ENCODE peak calls at places on chromosomes 2 and 18, in nine cellular contexts. One of them, this sample, is unnamed.

GRCh38 chr18:22471546-22472131 is 53.9 kb upstream of the CTAGE1 start:
- DNase-seq in activated T-helper 1 cell treated with Interleukin-2 at 50 U/mL for 16 hours: no peak
- DNase-seq in T1000: peak
- DNase-seq in stimulated activated CD8-positive, alpha-beta memory T cell treated with anti-CD3 and anti-CD28 coated beads, Interleukin-2, amount 100 ng/mL, for 48 hours: no peak
- DNase-seq in NCI-H2227 treated with DMSO at 0.1 percent for 48 hours: no peak
- DNase-seq in activated CD4-positive, alpha-beta T cell treated with anti-CD3 and anti-CD28 coated beads for 36 hours: no peak
- DNase-seq in H1: no peak
- DNase-seq in HFFc6: peak
- DNase-seq in iris pigment epithelial cell: peak
- DNase-seq in this sample: peak

GRCh38 chr2:18047114-18047695 is 168.7 kb downstream of the KCNS3 start:
- DNase-seq in stimulated activated CD8-positive, alpha-beta memory T cell treated with anti-CD3 and anti-CD28 coated beads, Interleukin-2, amount 100 ng/mL, for 48 hours: no peak
- DNase-seq in H1: no peak
- DNase-seq in NCI-H2227 treated with DMSO at 0.1 percent for 48 hours: no peak
- DNase-seq in activated T-helper 1 cell treated with Interleukin-2 at 50 U/mL for 16 hours: no peak
- DNase-seq in T1000: no peak
- DNase-seq in activated CD4-positive, alpha-beta T cell treated with anti-CD3 and anti-CD28 coated beads for 36 hours: no peak
- DNase-seq in iris pigment epithelial cell: no peak
- DNase-seq in HFFc6: no peak
- DNase-seq in this sample: no peak

GRCh38 chr2:118687698-118688097 is 159.8 kb downstream of the EN1 start:
- DNase-seq in HFFc6: no peak
- DNase-seq in NCI-H2227 treated with DMSO at 0.1 percent for 48 hours: no peak
- DNase-seq in activated CD4-positive, alpha-beta T cell treated with anti-CD3 and anti-CD28 coated beads for 36 hours: no peak
- DNase-seq in stimulated activated CD8-positive, alpha-beta memory T cell treated with anti-CD3 and anti-CD28 coated beads, Interleukin-2, amount 100 ng/mL, for 48 hours: no peak
- DNase-seq in activated T-helper 1 cell treated with Interleukin-2 at 50 U/mL for 16 hours: no peak
- DNase-seq in iris pigment epithelial cell: peak
- DNase-seq in H1: no peak
- DNase-seq in T1000: no peak
- DNase-seq in this sample: no peak

GRCh38 chr2:85997016-85997970 is 108.4 kb downstream of the POLR1A start:
- DNase-seq in iris pigment epithelial cell: peak
- DNase-seq in activated T-helper 1 cell treated with Interleukin-2 at 50 U/mL for 16 hours: no peak
- DNase-seq in activated CD4-positive, alpha-beta T cell treated with anti-CD3 and anti-CD28 coated beads for 36 hours: no peak
- DNase-seq in stimulated activated CD8-positive, alpha-beta memory T cell treated with anti-CD3 and anti-CD28 coated beads, Interleukin-2, amount 100 ng/mL, for 48 hours: no peak
- DNase-seq in H1: no peak
- DNase-seq in NCI-H2227 treated with DMSO at 0.1 percent for 48 hours: no peak
- DNase-seq in T1000: no peak
- DNase-seq in HFFc6: peak
- DNase-seq in this sample: no peak

GRCh38 chr2:174106736-174107135 is 141.6 kb upstream of the SP3 start:
- DNase-seq in NCI-H2227 treated with DMSO at 0.1 percent for 48 hours: no peak
- DNase-seq in H1: no peak
- DNase-seq in stimulated activated CD8-positive, alpha-beta memory T cell treated with anti-CD3 and anti-CD28 coated beads, Interleukin-2, amount 100 ng/mL, for 48 hours: no peak
- DNase-seq in activated T-helper 1 cell treated with Interleukin-2 at 50 U/mL for 16 hours: no peak
- DNase-seq in HFFc6: no peak
- DNase-seq in iris pigment epithelial cell: no peak
- DNase-seq in T1000: no peak
- DNase-seq in activated CD4-positive, alpha-beta T cell treated with anti-CD3 and anti-CD28 coated beads for 36 hours: no peak
- DNase-seq in this sample: no peak

GRCh38 chr18:63177822-63178525 is 141.6 kb downstream of the BCL2 start:
- DNase-seq in HFFc6: no peak
- DNase-seq in activated CD4-positive, alpha-beta T cell treated with anti-CD3 and anti-CD28 coated beads for 36 hours: no peak
- DNase-seq in T1000: no peak
- DNase-seq in H1: no peak
- DNase-seq in stimulated activated CD8-positive, alpha-beta memory T cell treated with anti-CD3 and anti-CD28 coated beads, Interleukin-2, amount 100 ng/mL, for 48 hours: no peak
- DNase-seq in iris pigment epithelial cell: no peak
- DNase-seq in activated T-helper 1 cell treated with Interleukin-2 at 50 U/mL for 16 hours: no peak
- DNase-seq in NCI-H2227 treated with DMSO at 0.1 percent for 48 hours: peak
- DNase-seq in this sample: peak

GRCh38 chr2:80852808-80853139 is 548.2 kb upstream of the LRRTM1 start:
- DNase-seq in HFFc6: no peak
- DNase-seq in activated T-helper 1 cell treated with Interleukin-2 at 50 U/mL for 16 hours: no peak
- DNase-seq in iris pigment epithelial cell: no peak
- DNase-seq in H1: no peak
- DNase-seq in stimulated activated CD8-positive, alpha-beta memory T cell treated with anti-CD3 and anti-CD28 coated beads, Interleukin-2, amount 100 ng/mL, for 48 hours: no peak
- DNase-seq in NCI-H2227 treated with DMSO at 0.1 percent for 48 hours: no peak
- DNase-seq in activated CD4-positive, alpha-beta T cell treated with anti-CD3 and anti-CD28 coated beads for 36 hours: no peak
- DNase-seq in T1000: no peak
- DNase-seq in this sample: no peak

GRCh38 chr2:241931976-241932894 is 62.7 kb downstream of the RTP5 start:
- DNase-seq in iris pigment epithelial cell: no peak
- DNase-seq in activated CD4-positive, alpha-beta T cell treated with anti-CD3 and anti-CD28 coated beads for 36 hours: no peak
- DNase-seq in NCI-H2227 treated with DMSO at 0.1 percent for 48 hours: no peak
- DNase-seq in T1000: no peak
- DNase-seq in HFFc6: no peak
- DNase-seq in activated T-helper 1 cell treated with Interleukin-2 at 50 U/mL for 16 hours: no peak
- DNase-seq in H1: no peak
- DNase-seq in stimulated activated CD8-positive, alpha-beta memory T cell treated with anti-CD3 and anti-CD28 coated beads, Interleukin-2, amount 100 ng/mL, for 48 hours: no peak
- DNase-seq in this sample: no peak

GRCh38 chr2:16739778-16740581 is 74.3 kb upstream of the CYRIA start:
- DNase-seq in T1000: no peak
- DNase-seq in activated CD4-positive, alpha-beta T cell treated with anti-CD3 and anti-CD28 coated beads for 36 hours: no peak
- DNase-seq in stimulated activated CD8-positive, alpha-beta memory T cell treated with anti-CD3 and anti-CD28 coated beads, Interleukin-2, amount 100 ng/mL, for 48 hours: no peak
- DNase-seq in H1: no peak
- DNase-seq in activated T-helper 1 cell treated with Interleukin-2 at 50 U/mL for 16 hours: no peak
- DNase-seq in HFFc6: no peak
- DNase-seq in NCI-H2227 treated with DMSO at 0.1 percent for 48 hours: no peak
- DNase-seq in iris pigment epithelial cell: no peak
- DNase-seq in this sample: no peak

GRCh38 chr2:96025107-96025492 is 9.6 kb downstream of the GPAT2 start:
- DNase-seq in stimulated activated CD8-positive, alpha-beta memory T cell treated with anti-CD3 and anti-CD28 coated beads, Interleukin-2, amount 100 ng/mL, for 48 hours: no peak
- DNase-seq in activated T-helper 1 cell treated with Interleukin-2 at 50 U/mL for 16 hours: no peak
- DNase-seq in NCI-H2227 treated with DMSO at 0.1 percent for 48 hours: no peak
- DNase-seq in HFFc6: no peak
- DNase-seq in iris pigment epithelial cell: no peak
- DNase-seq in H1: no peak
- DNase-seq in T1000: no peak
- DNase-seq in activated CD4-positive, alpha-beta T cell treated with anti-CD3 and anti-CD28 coated beads for 36 hours: no peak
- DNase-seq in this sample: peak

GRCh38 chr2:223921204-223921603 is 23.9 kb downstream of the WDFY1 start:
- DNase-seq in H1: no peak
- DNase-seq in activated CD4-positive, alpha-beta T cell treated with anti-CD3 and anti-CD28 coated beads for 36 hours: no peak
- DNase-seq in iris pigment epithelial cell: no peak
- DNase-seq in stimulated activated CD8-positive, alpha-beta memory T cell treated with anti-CD3 and anti-CD28 coated beads, Interleukin-2, amount 100 ng/mL, for 48 hours: no peak
- DNase-seq in HFFc6: no peak
- DNase-seq in NCI-H2227 treated with DMSO at 0.1 percent for 48 hours: no peak
- DNase-seq in activated T-helper 1 cell treated with Interleukin-2 at 50 U/mL for 16 hours: no peak
- DNase-seq in T1000: no peak
- DNase-seq in this sample: no peak

GRCh38 chr2:19185061-19185460 is 173.4 kb downstream of the OSR1 start:
- DNase-seq in HFFc6: no peak
- DNase-seq in H1: no peak
- DNase-seq in activated CD4-positive, alpha-beta T cell treated with anti-CD3 and anti-CD28 coated beads for 36 hours: no peak
- DNase-seq in NCI-H2227 treated with DMSO at 0.1 percent for 48 hours: no peak
- DNase-seq in stimulated activated CD8-positive, alpha-beta memory T cell treated with anti-CD3 and anti-CD28 coated beads, Interleukin-2, amount 100 ng/mL, for 48 hours: no peak
- DNase-seq in iris pigment epithelial cell: peak
- DNase-seq in T1000: no peak
- DNase-seq in activated T-helper 1 cell treated with Interleukin-2 at 50 U/mL for 16 hours: no peak
- DNase-seq in this sample: no peak

GRCh38 chr18:13187498-13187897 is 31.1 kb upstream of the LDLRAD4 start:
- DNase-seq in stimulated activated CD8-positive, alpha-beta memory T cell treated with anti-CD3 and anti-CD28 coated beads, Interleukin-2, amount 100 ng/mL, for 48 hours: no peak
- DNase-seq in iris pigment epithelial cell: no peak
- DNase-seq in HFFc6: no peak
- DNase-seq in activated CD4-positive, alpha-beta T cell treated with anti-CD3 and anti-CD28 coated beads for 36 hours: no peak
- DNase-seq in H1: no peak
- DNase-seq in T1000: no peak
- DNase-seq in NCI-H2227 treated with DMSO at 0.1 percent for 48 hours: no peak
- DNase-seq in activated T-helper 1 cell treated with Interleukin-2 at 50 U/mL for 16 hours: no peak
- DNase-seq in this sample: no peak

GRCh38 chr2:42072349-42073118 is 24.7 kb downstream of the PKDCC start:
- DNase-seq in activated CD4-positive, alpha-beta T cell treated with anti-CD3 and anti-CD28 coated beads for 36 hours: no peak
- DNase-seq in activated T-helper 1 cell treated with Interleukin-2 at 50 U/mL for 16 hours: no peak
- DNase-seq in H1: no peak
- DNase-seq in stimulated activated CD8-positive, alpha-beta memory T cell treated with anti-CD3 and anti-CD28 coated beads, Interleukin-2, amount 100 ng/mL, for 48 hours: no peak
- DNase-seq in iris pigment epithelial cell: no peak
- DNase-seq in HFFc6: no peak
- DNase-seq in T1000: no peak
- DNase-seq in NCI-H2227 treated with DMSO at 0.1 percent for 48 hours: no peak
- DNase-seq in this sample: peak

This sample was measured in Right ventricle myocardium inferior.